ENCODE peak calls at places on chromosomes 5 and 9, in four cellular contexts. L is nephron progenitor cell, Y is HepG2, Q is Calu3. S is an unnamed sample.
A peak's percentile ranks its signal among the peaks of the same experiment; 100 is the strongest.

GRCh38 chr5:92237896-92238295 is 854.8 kb upstream of the ARRDC3 start:
- DNase-seq in L (no peak), Y (no peak), Q (no peak), S (no peak)

GRCh38 chr5:111585946-111586345 is 73.6 kb upstream of the STARD4 start:
- DNase-seq in L (no peak), Y (no peak), Q (no peak), S (no peak)

GRCh38 chr5:42491699-42492098 is 68.5 kb downstream of the GHR start:
- DNase-seq in L (no peak), Y (no peak), Q (no peak), S (no peak)

GRCh38 chr9:116980582-116980981 is 293.5 kb downstream of the TRIM32 start:
- DNase-seq in L (no peak), Y (no peak), Q (no peak), S (no peak)

GRCh38 chr9:126497673-126498255 is 116.0 kb upstream of the LMX1B start:
- DNase-seq in L (no peak), Y (no peak), Q (no peak), S (no peak)

GRCh38 chr5:103271570-103272289 is 13.2 kb downstream of the MACIR start:
- DNase-seq in L (no peak), Y (no peak), Q (no peak), S (no peak)

GRCh38 chr9:20804476-20805253 is 120.6 kb downstream of the FOCAD start:
- DNase-seq in L (no peak), Y (no peak), Q (no peak), S (no peak)

GRCh38 chr9:124477211-124478013 is 27.2 kb downstream of the ADGRD2 start:
- DNase-seq in L (peak; percentile 46), Y (no peak), Q (no peak), S (no peak)

GRCh38 chr9:21392270-21392669 is 7.1 kb upstream of the IFNA2 start:
- DNase-seq in L (no peak), Y (peak; percentile 56), Q (peak; percentile 10), S (no peak)

GRCh38 chr9:93266521-93267001 is 82.6 kb downstream of the WNK2 start:
- DNase-seq in L (no peak), Y (no peak), Q (no peak), S (no peak)

GRCh38 chr9:93265972-93266371 is 82.0 kb downstream of the WNK2 start:
- DNase-seq in L (no peak), Y (no peak), Q (no peak), S (no peak)

GRCh38 chr9:93268551-93269314 is 84.8 kb downstream of the WNK2 start:
- DNase-seq in L (no peak), Y (no peak), Q (no peak), S (peak; percentile 59)

GRCh38 chr9:93267091-93267541 is 83.2 kb downstream of the WNK2 start:
- DNase-seq in L (no peak), Y (no peak), Q (no peak), S (no peak)

GRCh38 chr9:93267681-93268505 is 84.0 kb downstream of the WNK2 start:
- DNase-seq in L (no peak), Y (no peak), Q (no peak), S (no peak)
- TF ChIP-seq CTCF in L (no peak), Y (no peak), Q (no peak), S (no peak)

DNA sequence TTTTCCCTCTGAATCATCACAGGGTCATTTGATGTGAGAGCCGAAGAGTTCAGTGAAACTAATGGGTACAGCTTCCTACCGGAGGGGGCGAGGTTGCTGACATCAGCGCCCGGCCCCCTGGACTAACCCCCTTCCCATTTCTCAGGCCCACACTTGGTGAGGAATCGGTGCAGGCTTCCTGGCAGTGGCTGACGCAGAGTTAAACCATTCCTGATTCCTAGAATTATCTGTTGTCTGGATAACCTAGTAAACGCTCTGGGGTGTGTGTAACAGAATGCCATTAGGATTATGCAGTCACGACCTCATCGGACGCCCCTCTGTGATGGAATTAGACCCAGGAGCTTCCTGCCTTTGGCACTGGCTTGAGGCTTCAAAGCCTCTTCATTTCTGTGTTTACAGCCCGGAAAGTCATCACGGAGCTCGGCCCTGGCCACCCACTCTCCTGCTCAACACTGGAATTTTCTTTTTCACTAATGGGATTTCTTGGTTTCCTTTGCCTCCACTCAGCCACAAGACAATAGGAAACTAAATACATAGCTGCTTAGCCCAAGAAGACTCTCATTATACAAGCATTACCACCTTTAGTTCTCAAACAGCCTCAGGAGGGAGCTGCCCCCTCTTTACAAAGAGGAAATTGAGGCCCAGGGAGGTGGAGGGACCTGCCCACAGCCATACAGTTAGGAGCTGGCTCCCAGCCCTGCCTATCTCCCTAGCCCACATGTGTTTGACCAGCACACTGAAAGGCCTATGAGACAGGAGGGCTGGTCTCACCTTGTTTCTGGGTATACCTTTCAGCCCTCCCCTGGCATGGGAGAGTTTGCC is 61.3 kb upstream of the RPL26L1 start:
- DNase-seq in L (peak; percentile 12), Y (no peak), Q (no peak), S (no peak)
- TF ChIP-seq CTCF in L (no peak), Y (no peak), Q (no peak), S (no peak)

DNA sequence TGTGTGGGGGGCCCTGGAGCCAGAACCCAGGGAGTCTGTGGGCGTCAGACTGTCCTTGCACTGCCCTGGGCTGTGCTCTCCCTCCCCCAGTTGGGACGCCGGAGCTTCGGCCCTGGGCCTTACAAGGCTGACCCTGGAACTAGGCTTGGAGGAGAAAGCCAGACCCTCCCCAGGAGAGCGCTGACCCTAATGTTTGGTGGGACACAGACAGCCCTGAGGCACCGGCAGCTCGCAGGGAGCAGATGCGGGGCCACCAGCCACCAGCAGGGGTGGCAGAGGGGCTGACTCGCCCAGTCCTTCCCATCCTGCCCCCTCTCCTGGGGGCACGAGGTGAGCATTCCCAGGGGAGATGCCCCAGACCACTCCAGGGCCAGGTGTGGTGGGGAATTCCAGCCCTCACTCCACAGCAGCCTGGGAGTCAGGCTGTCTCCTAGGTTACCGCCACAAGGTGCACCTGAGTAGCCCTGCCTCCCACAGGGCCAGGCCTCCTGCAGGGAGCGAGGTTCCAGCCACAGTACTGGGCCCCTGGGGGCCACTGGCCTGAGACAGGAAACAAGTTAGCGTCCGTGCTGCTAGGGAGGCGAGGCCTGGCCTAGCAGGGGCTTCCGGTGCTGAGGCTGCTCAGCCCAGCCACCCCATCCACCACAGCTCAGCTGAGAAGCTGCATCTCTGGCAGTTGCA is 134.6 kb downstream of the OLFM1 start:
- DNase-seq in L (no peak), Y (no peak), Q (no peak), S (no peak)
- TF ChIP-seq CTCF in L (peak; percentile 20), Y (no peak), Q (no peak), S (peak; percentile 30)

GRCh38 chr9:135924628-135925338 is 17.4 kb upstream of the CAMSAP1 start:
- DNase-seq in L (no peak), Y (peak; percentile 30), Q (no peak), S (no peak)
- TF ChIP-seq CTCF in L (no peak), Y (peak; percentile 54), Q (no peak), S (no peak)